ENCODE peak calls at places on chromosomes 12 and 14, in six cellular contexts. M is neuronal stem cell, N is IMR-90, K is H9, S is mesenchymal stem cell, R is H1. F is an unnamed sample.

GRCh38 chr14:106790189-106791036 is 1264.0 kb downstream of the TMEM121 start:
- DNase-seq in S (no peak), M (no peak), N (no peak), K (no peak), R (no peak), F (peak; percentile 1)

GRCh38 chr12:89514751-89515150 is 9.8 kb downstream of the GALNT4 start:
- DNase-seq in S (no peak), R (no peak), N (no peak), M (no peak), K (no peak), F (no peak)

GRCh38 chr12:70031046-70031445 is 206.0 kb downstream of the MYRFL start:
- DNase-seq in M (no peak), R (no peak), N (no peak), S (no peak), K (peak; percentile 56), F (no peak)

GRCh38 chr14:24927809-24928208 is 122.1 kb downstream of the STXBP6 start:
- DNase-seq in S (no peak), R (no peak), M (no peak), K (no peak), N (no peak), F (no peak)

GRCh38 chr14:63275611-63276010 is 43.1 kb downstream of the GPHB5 start:
- DNase-seq in R (no peak), K (no peak), M (no peak), N (no peak), S (no peak), F (no peak)

GRCh38 chr12:57603758-57604453 is 718 bp upstream of the DTX3 start:
- DNase-seq in M (no peak), S (no peak), N (peak; percentile 39), K (peak; percentile 76), R (no peak), F (peak; percentile 76)

GRCh38 chr14:91402278-91403068 is 15.1 kb downstream of the CCDC88C start:
- DNase-seq in R (no peak), S (no peak), K (no peak), N (no peak), M (no peak), F (no peak)

GRCh38 chr14:21475767-21476525 is 813 bp downstream of the RAB2B start:
- DNase-seq in M (no peak), K (no peak), R (no peak), N (no peak), S (no peak), F (no peak)

GRCh38 chr12:114263031-114263825 is 142.7 kb downstream of the TBX5 start:
- DNase-seq in M (no peak), N (no peak), K (no peak), S (no peak), R (no peak), F (no peak)

GRCh38 chr14:80202888-80203562 is 8.3 kb downstream of the DIO2 start:
- DNase-seq in S (no peak), K (peak; percentile 87), M (no peak), N (no peak), R (peak; percentile 51), F (peak; percentile 77)

GRCh38 chr12:47768323-47768811 is 4.7 kb upstream of the SLC48A1 start:
- DNase-seq in R (no peak), N (peak; percentile 25), M (no peak), S (no peak), K (no peak), F (peak; percentile 84)

GRCh38 chr14:70988452-70988851 is 81.2 kb downstream of the PCNX1 start:
- DNase-seq in M (no peak), N (no peak), R (no peak), K (no peak), S (no peak), F (no peak)

GRCh38 chr12:19525236-19525635 is 85.9 kb downstream of the AEBP2 start:
- DNase-seq in S (no peak), M (no peak), R (no peak), K (no peak), N (no peak), F (no peak)

GRCh38 chr12:31362759-31363415 is 36.9 kb upstream of the SINHCAF start:
- DNase-seq in M (peak; percentile 24), N (no peak), S (peak; percentile 60), R (no peak), K (peak; percentile 73), F (peak; percentile 80)

GRCh38 chr12:72077111-72077820 is 138.6 kb downstream of the TPH2 start:
- DNase-seq in K (no peak), R (no peak), M (no peak), N (no peak), S (no peak), F (peak; percentile 25)

GRCh38 chr12:21453312-21453852 is 15.9 kb downstream of the PYROXD1 start:
- DNase-seq in K (no peak), M (no peak), S (no peak), R (no peak), N (no peak), F (no peak)

GRCh38 chr14:77570706-77571293 is 45.6 kb downstream of the SPTLC2 start:
- DNase-seq in M (no peak), N (no peak), S (peak; percentile 25), R (no peak), K (no peak), F (no peak)

GRCh38 chr14:77561881-77562280 is 54.6 kb downstream of the SPTLC2 start:
- DNase-seq in N (no peak), S (no peak), R (no peak), M (no peak), K (no peak), F (no peak)

GRCh38 chr14:77562681-77563080 is 53.8 kb downstream of the SPTLC2 start:
- DNase-seq in K (no peak), M (no peak), N (peak; percentile 98), R (no peak), S (peak; percentile 92), F (no peak)

DNA sequence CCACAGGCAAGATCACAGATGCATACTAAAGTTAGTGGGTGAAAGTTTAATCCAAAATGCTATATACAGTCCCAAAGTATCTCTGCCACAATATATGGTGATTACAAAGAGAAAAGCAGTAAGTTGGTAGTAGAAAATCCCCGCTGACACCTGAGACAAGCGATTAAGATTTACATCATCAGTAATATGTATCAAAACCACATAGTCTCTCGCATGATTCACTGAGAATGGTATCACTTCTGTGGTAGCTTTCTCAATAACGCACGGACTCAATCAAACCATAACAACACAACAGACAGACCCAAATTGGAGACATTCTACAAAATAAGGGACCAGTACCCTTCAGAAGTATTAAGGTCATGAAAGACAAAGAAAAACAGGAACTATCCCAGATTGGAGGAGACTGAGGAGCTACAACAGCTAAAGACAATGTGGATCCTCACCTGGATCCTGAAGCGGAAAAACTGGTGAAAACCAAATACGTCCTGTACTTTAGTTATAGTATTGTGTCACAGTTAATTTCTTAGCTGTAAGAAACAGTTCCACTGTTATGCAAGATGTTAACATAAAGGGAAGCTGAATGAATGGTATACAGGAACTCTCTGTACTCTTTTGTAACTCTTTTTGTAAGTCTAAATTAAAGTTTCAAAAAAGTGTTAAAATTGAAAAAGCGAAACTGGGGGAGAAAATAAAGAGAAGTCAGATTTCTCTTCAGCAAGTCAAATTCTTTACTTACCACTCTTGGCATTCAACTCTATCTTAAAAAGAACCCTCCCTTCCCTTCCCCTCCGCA is 51.0 kb downstream of the SPTLC2 start:
- DNase-seq in N (peak; percentile 70), S (no peak), K (no peak), M (no peak), R (no peak), F (no peak)
- H2BK15ac ChIP-seq in N (no peak overlapping the region), S (no peak overlapping the region), K (no peak overlapping the region), M (no peak overlapping the region), R (no peak overlapping the region), F (no peak overlapping the region)

DNA sequence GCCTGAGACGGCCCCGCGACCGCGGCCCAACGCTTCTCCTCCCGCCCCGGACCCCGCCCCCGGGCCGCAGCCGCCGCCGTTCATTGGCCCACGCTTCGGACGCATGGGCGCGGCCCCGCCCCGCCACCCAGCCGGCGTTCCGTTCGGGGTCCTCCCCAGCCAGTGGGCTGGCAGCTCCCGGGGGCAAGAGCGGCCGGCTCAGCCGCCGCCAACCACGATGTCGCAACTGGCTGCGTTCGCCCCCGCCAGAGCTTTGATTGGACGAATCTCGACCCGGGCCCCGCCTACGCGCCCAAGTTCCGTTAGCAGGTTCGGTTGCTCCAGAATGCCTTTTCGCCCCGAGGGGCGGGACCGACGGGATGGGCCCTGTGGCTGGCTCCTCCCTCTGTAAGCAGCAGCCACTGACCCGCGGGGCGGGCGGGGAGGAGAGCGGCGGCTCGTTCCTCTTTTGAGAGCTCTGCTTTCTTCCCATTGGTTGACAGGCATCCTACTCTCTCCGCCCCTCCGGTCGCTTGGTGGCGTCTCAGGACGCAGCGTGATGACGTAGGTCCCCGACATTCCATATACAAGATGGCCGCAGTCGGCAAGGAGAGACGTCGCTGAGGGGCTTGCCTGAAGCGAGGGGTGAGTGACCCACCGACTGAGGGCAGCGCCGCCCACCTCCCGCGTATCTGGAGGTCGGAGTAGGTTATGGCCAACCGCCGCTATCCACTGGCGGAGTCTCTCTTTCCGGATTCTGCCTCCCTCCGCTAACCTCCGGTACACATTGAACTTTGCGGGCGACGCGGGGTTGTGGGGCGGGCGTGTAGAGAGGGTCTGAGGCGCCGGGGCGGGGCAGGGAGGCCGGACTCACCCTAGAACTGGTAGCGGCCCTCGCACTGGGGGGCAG is at the start of the genes CCNK and SETD3:
- DNase-seq in S (peak; percentile 100), N (peak; percentile 100), K (peak; percentile 100), M (peak; percentile 100), R (peak; percentile 99), F (peak; percentile 100)
- H2BK120ac ChIP-seq in S (peak within 1 kb of the TSS; percentile 21), N (no peak within 1 kb of the TSS), K (no peak within 1 kb of the TSS), M (no peak within 1 kb of the TSS), R (no peak within 1 kb of the TSS), F (no peak within 1 kb of the TSS)

GRCh38 chr12:65825323-65825572 is 965 bp downstream of the HMGA2 start:
- DNase-seq in M (no peak), N (no peak), R (no peak), K (no peak), S (no peak), F (no peak)
- H3K18ac ChIP-seq in M (peak overlapping the region; percentile 99), N (peak overlapping the region; percentile 68), R (peak overlapping the region; percentile 97), K (peak overlapping the region; percentile 18), S (peak overlapping the region; percentile 100), F (peak overlapping the region; percentile 99)

GRCh38 chr14:96197163-96197852 is 7.3 kb upstream of the BDKRB2 start:
- DNase-seq in R (no peak), K (no peak), S (no peak), N (no peak), M (no peak), F (no peak)

GRCh38 chr14:96197969-96198368 is 6.7 kb upstream of the BDKRB2 start:
- DNase-seq in N (no peak), M (no peak), S (no peak), K (no peak), R (no peak), F (no peak)

GRCh38 chr14:96201157-96201556 is 3.5 kb upstream of the BDKRB2 start:
- DNase-seq in N (no peak), R (no peak), K (no peak), S (no peak), M (no peak), F (no peak)

GRCh38 chr14:96195441-96196081 is 9.1 kb upstream of the BDKRB2 start:
- DNase-seq in S (no peak), M (no peak), N (no peak), R (no peak), K (no peak), F (no peak)

GRCh38 chr14:96198430-96199133 is 6.1 kb upstream of the BDKRB2 start:
- DNase-seq in S (no peak), M (no peak), K (no peak), R (no peak), N (no peak), F (no peak)
- H2BK15ac ChIP-seq in S (no peak overlapping the region), M (no peak overlapping the region), K (no peak overlapping the region), R (peak overlapping the region; percentile 55), N (peak overlapping the region; percentile 66), F (no peak overlapping the region)